ENCODE peak calls at places on chromosomes 6 and 20, in nine cellular contexts. One of them, this sample, is unnamed.

GRCh38 chr6:93676506-93676905 is 257.1 kb upstream of the EPHA7 start:
- DNase-seq in heart left ventricle: no peak
- DNase-seq in activated naive CD4-positive, alpha-beta T cell: no peak
- DNase-seq in neuronal stem cell: no peak
- DNase-seq in cardiac muscle cell: no peak
- DNase-seq in stimulated activated CD4-positive, alpha-beta T cell treated with anti-CD3 and anti-CD28 coated beads, Interleukin-4, amount 100 ng/mL, for 24 hours: no peak
- DNase-seq in activated CD8-positive, alpha-beta memory T cell treated with anti-CD3 and anti-CD28 coated beads for 4 hours: no peak
- DNase-seq in COR-L47: peak; percentile 12
- DNase-seq in left cardiac atrium: no peak
- DNase-seq in this sample: no peak

GRCh38 chr20:38340693-38341092 is 5.6 kb upstream of the LBP start:
- DNase-seq in heart left ventricle: no peak
- DNase-seq in activated naive CD4-positive, alpha-beta T cell: no peak
- DNase-seq in neuronal stem cell: no peak
- DNase-seq in cardiac muscle cell: no peak
- DNase-seq in stimulated activated CD4-positive, alpha-beta T cell treated with anti-CD3 and anti-CD28 coated beads, Interleukin-4, amount 100 ng/mL, for 24 hours: no peak
- DNase-seq in activated CD8-positive, alpha-beta memory T cell treated with anti-CD3 and anti-CD28 coated beads for 4 hours: no peak
- DNase-seq in COR-L47: no peak
- DNase-seq in left cardiac atrium: no peak
- DNase-seq in this sample: no peak

GRCh38 chr6:53440331-53440730 is 91.6 kb upstream of the ELOVL5 start:
- DNase-seq in heart left ventricle: no peak
- DNase-seq in activated naive CD4-positive, alpha-beta T cell: no peak
- DNase-seq in neuronal stem cell: no peak
- DNase-seq in cardiac muscle cell: peak; percentile 51
- DNase-seq in stimulated activated CD4-positive, alpha-beta T cell treated with anti-CD3 and anti-CD28 coated beads, Interleukin-4, amount 100 ng/mL, for 24 hours: no peak
- DNase-seq in activated CD8-positive, alpha-beta memory T cell treated with anti-CD3 and anti-CD28 coated beads for 4 hours: no peak
- DNase-seq in COR-L47: no peak
- DNase-seq in left cardiac atrium: no peak
- DNase-seq in this sample: no peak

GRCh38 chr20:1326031-1326930 is 2.7 kb downstream of the SDCBP2 start:
- DNase-seq in heart left ventricle: no peak
- DNase-seq in activated naive CD4-positive, alpha-beta T cell: no peak
- DNase-seq in neuronal stem cell: no peak
- DNase-seq in cardiac muscle cell: peak; percentile 68
- DNase-seq in stimulated activated CD4-positive, alpha-beta T cell treated with anti-CD3 and anti-CD28 coated beads, Interleukin-4, amount 100 ng/mL, for 24 hours: no peak
- DNase-seq in activated CD8-positive, alpha-beta memory T cell treated with anti-CD3 and anti-CD28 coated beads for 4 hours: no peak
- DNase-seq in COR-L47: no peak
- DNase-seq in left cardiac atrium: peak; percentile 57
- DNase-seq in this sample: no peak

GRCh38 chr20:47735412-47736400 is 49.6 kb downstream of the SULF2 start:
- DNase-seq in heart left ventricle: peak; percentile 62
- DNase-seq in activated naive CD4-positive, alpha-beta T cell: no peak
- DNase-seq in neuronal stem cell: no peak
- DNase-seq in cardiac muscle cell: peak; percentile 91
- DNase-seq in stimulated activated CD4-positive, alpha-beta T cell treated with anti-CD3 and anti-CD28 coated beads, Interleukin-4, amount 100 ng/mL, for 24 hours: no peak
- DNase-seq in activated CD8-positive, alpha-beta memory T cell treated with anti-CD3 and anti-CD28 coated beads for 4 hours: no peak
- DNase-seq in COR-L47: no peak
- DNase-seq in left cardiac atrium: peak; percentile 50
- DNase-seq in this sample: no peak

GRCh38 chr6:33590531-33591198 is 10.6 kb upstream of the BAK1 start:
- DNase-seq in heart left ventricle: no peak
- DNase-seq in activated naive CD4-positive, alpha-beta T cell: no peak
- DNase-seq in neuronal stem cell: no peak
- DNase-seq in cardiac muscle cell: no peak
- DNase-seq in stimulated activated CD4-positive, alpha-beta T cell treated with anti-CD3 and anti-CD28 coated beads, Interleukin-4, amount 100 ng/mL, for 24 hours: no peak
- DNase-seq in activated CD8-positive, alpha-beta memory T cell treated with anti-CD3 and anti-CD28 coated beads for 4 hours: no peak
- DNase-seq in COR-L47: no peak
- DNase-seq in left cardiac atrium: no peak
- DNase-seq in this sample: peak; percentile 54

GRCh38 chr6:51473996-51474975 is 613.1 kb downstream of the PKHD1 start:
- DNase-seq in heart left ventricle: no peak
- DNase-seq in activated naive CD4-positive, alpha-beta T cell: no peak
- DNase-seq in neuronal stem cell: no peak
- DNase-seq in cardiac muscle cell: no peak
- DNase-seq in stimulated activated CD4-positive, alpha-beta T cell treated with anti-CD3 and anti-CD28 coated beads, Interleukin-4, amount 100 ng/mL, for 24 hours: no peak
- DNase-seq in activated CD8-positive, alpha-beta memory T cell treated with anti-CD3 and anti-CD28 coated beads for 4 hours: no peak
- DNase-seq in COR-L47: no peak
- DNase-seq in left cardiac atrium: no peak
- DNase-seq in this sample: no peak

GRCh38 chr20:35297153-35297552 is 4.9 kb upstream of the FAM83C start:
- DNase-seq in heart left ventricle: no peak
- DNase-seq in activated naive CD4-positive, alpha-beta T cell: no peak
- DNase-seq in neuronal stem cell: no peak
- DNase-seq in cardiac muscle cell: no peak
- DNase-seq in stimulated activated CD4-positive, alpha-beta T cell treated with anti-CD3 and anti-CD28 coated beads, Interleukin-4, amount 100 ng/mL, for 24 hours: no peak
- DNase-seq in activated CD8-positive, alpha-beta memory T cell treated with anti-CD3 and anti-CD28 coated beads for 4 hours: no peak
- DNase-seq in COR-L47: no peak
- DNase-seq in left cardiac atrium: no peak
- DNase-seq in this sample: no peak

GRCh38 chr6:118387921-118388701 is 160.0 kb upstream of the PLN start:
- DNase-seq in heart left ventricle: no peak
- DNase-seq in activated naive CD4-positive, alpha-beta T cell: no peak
- DNase-seq in neuronal stem cell: no peak
- DNase-seq in cardiac muscle cell: peak; percentile 77
- DNase-seq in stimulated activated CD4-positive, alpha-beta T cell treated with anti-CD3 and anti-CD28 coated beads, Interleukin-4, amount 100 ng/mL, for 24 hours: no peak
- DNase-seq in activated CD8-positive, alpha-beta memory T cell treated with anti-CD3 and anti-CD28 coated beads for 4 hours: no peak
- DNase-seq in COR-L47: no peak
- DNase-seq in left cardiac atrium: no peak
- DNase-seq in this sample: no peak

GRCh38 chr6:159683722-159684304 is 9.2 kb downstream of the SOD2 start:
- DNase-seq in heart left ventricle: no peak
- DNase-seq in activated naive CD4-positive, alpha-beta T cell: no peak
- DNase-seq in neuronal stem cell: no peak
- DNase-seq in cardiac muscle cell: no peak
- DNase-seq in stimulated activated CD4-positive, alpha-beta T cell treated with anti-CD3 and anti-CD28 coated beads, Interleukin-4, amount 100 ng/mL, for 24 hours: no peak
- DNase-seq in activated CD8-positive, alpha-beta memory T cell treated with anti-CD3 and anti-CD28 coated beads for 4 hours: no peak
- DNase-seq in COR-L47: no peak
- DNase-seq in left cardiac atrium: no peak
- DNase-seq in this sample: no peak

GRCh38 chr6:154407440-154407839 is 50.8 kb upstream of the IPCEF1 start:
- DNase-seq in heart left ventricle: no peak
- DNase-seq in activated naive CD4-positive, alpha-beta T cell: no peak
- DNase-seq in neuronal stem cell: no peak
- DNase-seq in cardiac muscle cell: no peak
- DNase-seq in stimulated activated CD4-positive, alpha-beta T cell treated with anti-CD3 and anti-CD28 coated beads, Interleukin-4, amount 100 ng/mL, for 24 hours: no peak
- DNase-seq in activated CD8-positive, alpha-beta memory T cell treated with anti-CD3 and anti-CD28 coated beads for 4 hours: no peak
- DNase-seq in COR-L47: no peak
- DNase-seq in left cardiac atrium: no peak
- DNase-seq in this sample: no peak

GRCh38 chr20:48686238-48687096 is 141.3 kb downstream of the PREX1 start:
- DNase-seq in heart left ventricle: peak; percentile 57
- DNase-seq in activated naive CD4-positive, alpha-beta T cell: no peak
- DNase-seq in neuronal stem cell: no peak
- DNase-seq in cardiac muscle cell: peak; percentile 86
- DNase-seq in stimulated activated CD4-positive, alpha-beta T cell treated with anti-CD3 and anti-CD28 coated beads, Interleukin-4, amount 100 ng/mL, for 24 hours: no peak
- DNase-seq in activated CD8-positive, alpha-beta memory T cell treated with anti-CD3 and anti-CD28 coated beads for 4 hours: no peak
- DNase-seq in COR-L47: no peak
- DNase-seq in left cardiac atrium: peak; percentile 67
- DNase-seq in this sample: peak; percentile 47

GRCh38 chr6:27545271-27546046 is 72.6 kb upstream of the ZNF184 start:
- DNase-seq in heart left ventricle: no peak
- DNase-seq in activated naive CD4-positive, alpha-beta T cell: no peak
- DNase-seq in neuronal stem cell: no peak
- DNase-seq in cardiac muscle cell: peak; percentile 66
- DNase-seq in stimulated activated CD4-positive, alpha-beta T cell treated with anti-CD3 and anti-CD28 coated beads, Interleukin-4, amount 100 ng/mL, for 24 hours: peak; percentile 36
- DNase-seq in activated CD8-positive, alpha-beta memory T cell treated with anti-CD3 and anti-CD28 coated beads for 4 hours: no peak
- DNase-seq in COR-L47: no peak
- DNase-seq in left cardiac atrium: no peak
- DNase-seq in this sample: no peak

GRCh38 chr6:143536461-143536865 is 24.9 kb upstream of the FUCA2 start:
- DNase-seq in heart left ventricle: peak; percentile 57
- DNase-seq in activated naive CD4-positive, alpha-beta T cell: peak; percentile 35
- DNase-seq in neuronal stem cell: peak; percentile 33
- DNase-seq in cardiac muscle cell: peak; percentile 46
- DNase-seq in stimulated activated CD4-positive, alpha-beta T cell treated with anti-CD3 and anti-CD28 coated beads, Interleukin-4, amount 100 ng/mL, for 24 hours: peak; percentile 54
- DNase-seq in activated CD8-positive, alpha-beta memory T cell treated with anti-CD3 and anti-CD28 coated beads for 4 hours: peak; percentile 21
- DNase-seq in COR-L47: no peak
- DNase-seq in left cardiac atrium: peak; percentile 53
- DNase-seq in this sample: peak; percentile 27

GRCh38 chr20:57013741-57014140 is 252.7 kb downstream of the BMP7 start:
- DNase-seq in heart left ventricle: no peak
- DNase-seq in activated naive CD4-positive, alpha-beta T cell: no peak
- DNase-seq in neuronal stem cell: peak; percentile 59
- DNase-seq in cardiac muscle cell: no peak
- DNase-seq in stimulated activated CD4-positive, alpha-beta T cell treated with anti-CD3 and anti-CD28 coated beads, Interleukin-4, amount 100 ng/mL, for 24 hours: no peak
- DNase-seq in activated CD8-positive, alpha-beta memory T cell treated with anti-CD3 and anti-CD28 coated beads for 4 hours: no peak
- DNase-seq in COR-L47: no peak
- DNase-seq in left cardiac atrium: no peak
- DNase-seq in this sample: no peak

GRCh38 chr6:88246654-88247053 is 80.5 kb upstream of the CNR1 start:
- DNase-seq in heart left ventricle: no peak
- DNase-seq in activated naive CD4-positive, alpha-beta T cell: no peak
- DNase-seq in neuronal stem cell: no peak
- DNase-seq in cardiac muscle cell: no peak
- DNase-seq in stimulated activated CD4-positive, alpha-beta T cell treated with anti-CD3 and anti-CD28 coated beads, Interleukin-4, amount 100 ng/mL, for 24 hours: no peak
- DNase-seq in activated CD8-positive, alpha-beta memory T cell treated with anti-CD3 and anti-CD28 coated beads for 4 hours: no peak
- DNase-seq in COR-L47: no peak
- DNase-seq in left cardiac atrium: no peak
- DNase-seq in this sample: no peak

This sample was measured in H54.